ENCODE peak calls at places on chromosomes 3 and 15, in ten cellular contexts. One of them, this sample, is unnamed.

GRCh38 chr3:34449305-34449704 is 650.9 kb downstream of the PDCD6IP start:
- DNase-seq in NCI-H1417 treated with DMSO at 0.1 percent for 48 hours: no peak
- DNase-seq in cardiac fibroblast: no peak
- DNase-seq in body of pancreas: no peak
- DNase-seq in small intestine: no peak
- DNase-seq in prostate gland: no peak
- DNase-seq in AG09309: no peak
- DNase-seq in SK-MEL-5: no peak
- DNase-seq in DMS 273 treated with DMSO at 0.1 percent for 48 hours: no peak
- DNase-seq in stimulated activated CD4-positive, alpha-beta T cell treated with anti-CD3 and anti-CD28 coated beads, Interleukin-2, amount 100 ng/mL, for 4 hours: no peak
- DNase-seq in this sample: no peak

GRCh38 chr3:104673981-104674380 is 692.7 kb upstream of the ALCAM start:
- DNase-seq in SK-MEL-5: peak; percentile 11
- DNase-seq in DMS 273 treated with DMSO at 0.1 percent for 48 hours: no peak
- DNase-seq in prostate gland: no peak
- DNase-seq in stimulated activated CD4-positive, alpha-beta T cell treated with anti-CD3 and anti-CD28 coated beads, Interleukin-2, amount 100 ng/mL, for 4 hours: no peak
- DNase-seq in body of pancreas: no peak
- DNase-seq in cardiac fibroblast: peak; percentile 50
- DNase-seq in NCI-H1417 treated with DMSO at 0.1 percent for 48 hours: no peak
- DNase-seq in AG09309: no peak
- DNase-seq in small intestine: no peak
- DNase-seq in this sample: no peak

GRCh38 chr3:73625124-73625665 is 454 bp upstream of the PDZRN3 start:
- DNase-seq in cardiac fibroblast: peak; percentile 78
- DNase-seq in small intestine: peak; percentile 48
- DNase-seq in AG09309: no peak
- DNase-seq in stimulated activated CD4-positive, alpha-beta T cell treated with anti-CD3 and anti-CD28 coated beads, Interleukin-2, amount 100 ng/mL, for 4 hours: no peak
- DNase-seq in DMS 273 treated with DMSO at 0.1 percent for 48 hours: no peak
- DNase-seq in SK-MEL-5: peak; percentile 46
- DNase-seq in prostate gland: peak; percentile 46
- DNase-seq in body of pancreas: peak; percentile 36
- DNase-seq in NCI-H1417 treated with DMSO at 0.1 percent for 48 hours: no peak
- DNase-seq in this sample: no peak

GRCh38 chr3:45700570-45701073 is 11.4 kb downstream of the SACM1L start:
- DNase-seq in body of pancreas: no peak
- DNase-seq in stimulated activated CD4-positive, alpha-beta T cell treated with anti-CD3 and anti-CD28 coated beads, Interleukin-2, amount 100 ng/mL, for 4 hours: no peak
- DNase-seq in NCI-H1417 treated with DMSO at 0.1 percent for 48 hours: no peak
- DNase-seq in small intestine: no peak
- DNase-seq in SK-MEL-5: no peak
- DNase-seq in DMS 273 treated with DMSO at 0.1 percent for 48 hours: no peak
- DNase-seq in cardiac fibroblast: no peak
- DNase-seq in AG09309: no peak
- DNase-seq in prostate gland: no peak
- DNase-seq in this sample: no peak

GRCh38 chr3:40310690-40311089 is 1.2 kb downstream of the EIF1B start:
- DNase-seq in stimulated activated CD4-positive, alpha-beta T cell treated with anti-CD3 and anti-CD28 coated beads, Interleukin-2, amount 100 ng/mL, for 4 hours: no peak
- DNase-seq in small intestine: no peak
- DNase-seq in AG09309: no peak
- DNase-seq in body of pancreas: no peak
- DNase-seq in SK-MEL-5: peak; percentile 59
- DNase-seq in NCI-H1417 treated with DMSO at 0.1 percent for 48 hours: no peak
- DNase-seq in DMS 273 treated with DMSO at 0.1 percent for 48 hours: no peak
- DNase-seq in prostate gland: no peak
- DNase-seq in cardiac fibroblast: peak; percentile 51
- DNase-seq in this sample: no peak

GRCh38 chr3:160195106-160195505 is 30.1 kb upstream of the C3orf80 start:
- DNase-seq in stimulated activated CD4-positive, alpha-beta T cell treated with anti-CD3 and anti-CD28 coated beads, Interleukin-2, amount 100 ng/mL, for 4 hours: no peak
- DNase-seq in body of pancreas: no peak
- DNase-seq in SK-MEL-5: no peak
- DNase-seq in AG09309: no peak
- DNase-seq in small intestine: no peak
- DNase-seq in DMS 273 treated with DMSO at 0.1 percent for 48 hours: no peak
- DNase-seq in cardiac fibroblast: no peak
- DNase-seq in NCI-H1417 treated with DMSO at 0.1 percent for 48 hours: no peak
- DNase-seq in prostate gland: no peak
- DNase-seq in this sample: no peak

GRCh38 chr15:62494144-62494543 is 329.1 kb upstream of the C2CD4B start:
- DNase-seq in cardiac fibroblast: no peak
- DNase-seq in small intestine: no peak
- DNase-seq in AG09309: no peak
- DNase-seq in DMS 273 treated with DMSO at 0.1 percent for 48 hours: no peak
- DNase-seq in SK-MEL-5: no peak
- DNase-seq in stimulated activated CD4-positive, alpha-beta T cell treated with anti-CD3 and anti-CD28 coated beads, Interleukin-2, amount 100 ng/mL, for 4 hours: no peak
- DNase-seq in prostate gland: no peak
- DNase-seq in NCI-H1417 treated with DMSO at 0.1 percent for 48 hours: no peak
- DNase-seq in body of pancreas: no peak
- DNase-seq in this sample: no peak

GRCh38 chr3:16994842-16995535 is 110.2 kb downstream of the PLCL2 start:
- DNase-seq in stimulated activated CD4-positive, alpha-beta T cell treated with anti-CD3 and anti-CD28 coated beads, Interleukin-2, amount 100 ng/mL, for 4 hours: no peak
- DNase-seq in body of pancreas: peak; percentile 28
- DNase-seq in AG09309: no peak
- DNase-seq in cardiac fibroblast: no peak
- DNase-seq in DMS 273 treated with DMSO at 0.1 percent for 48 hours: no peak
- DNase-seq in small intestine: no peak
- DNase-seq in prostate gland: no peak
- DNase-seq in SK-MEL-5: no peak
- DNase-seq in NCI-H1417 treated with DMSO at 0.1 percent for 48 hours: no peak
- DNase-seq in this sample: no peak

GRCh38 chr3:156509209-156510174 is 45.4 kb downstream of the SSR3 start:
- DNase-seq in NCI-H1417 treated with DMSO at 0.1 percent for 48 hours: peak; percentile 30
- DNase-seq in small intestine: peak; percentile 51
- DNase-seq in stimulated activated CD4-positive, alpha-beta T cell treated with anti-CD3 and anti-CD28 coated beads, Interleukin-2, amount 100 ng/mL, for 4 hours: no peak
- DNase-seq in prostate gland: no peak
- DNase-seq in AG09309: peak; percentile 29
- DNase-seq in cardiac fibroblast: peak; percentile 77
- DNase-seq in body of pancreas: no peak
- DNase-seq in SK-MEL-5: peak; percentile 73
- DNase-seq in DMS 273 treated with DMSO at 0.1 percent for 48 hours: peak; percentile 55
- DNase-seq in this sample: peak; percentile 23

GRCh38 chr15:80999623-81000036 is 1.1 kb upstream of the TLNRD1 start:
- DNase-seq in prostate gland: peak; percentile 22
- DNase-seq in AG09309: no peak
- DNase-seq in stimulated activated CD4-positive, alpha-beta T cell treated with anti-CD3 and anti-CD28 coated beads, Interleukin-2, amount 100 ng/mL, for 4 hours: peak; percentile 40
- DNase-seq in DMS 273 treated with DMSO at 0.1 percent for 48 hours: no peak
- DNase-seq in SK-MEL-5: no peak
- DNase-seq in small intestine: peak; percentile 80
- DNase-seq in body of pancreas: peak; percentile 88
- DNase-seq in cardiac fibroblast: no peak
- DNase-seq in NCI-H1417 treated with DMSO at 0.1 percent for 48 hours: no peak
- DNase-seq in this sample: peak; percentile 26

GRCh38 chr3:62805578-62805977 is 69.6 kb downstream of the CADPS start:
- DNase-seq in small intestine: no peak
- DNase-seq in AG09309: no peak
- DNase-seq in DMS 273 treated with DMSO at 0.1 percent for 48 hours: no peak
- DNase-seq in NCI-H1417 treated with DMSO at 0.1 percent for 48 hours: no peak
- DNase-seq in SK-MEL-5: no peak
- DNase-seq in stimulated activated CD4-positive, alpha-beta T cell treated with anti-CD3 and anti-CD28 coated beads, Interleukin-2, amount 100 ng/mL, for 4 hours: no peak
- DNase-seq in cardiac fibroblast: no peak
- DNase-seq in prostate gland: no peak
- DNase-seq in body of pancreas: no peak
- DNase-seq in this sample: no peak

GRCh38 chr3:142724682-142725351 is 983 bp downstream of the TRPC1 start:
- DNase-seq in stimulated activated CD4-positive, alpha-beta T cell treated with anti-CD3 and anti-CD28 coated beads, Interleukin-2, amount 100 ng/mL, for 4 hours: no peak
- DNase-seq in small intestine: peak; percentile 5
- DNase-seq in cardiac fibroblast: peak; percentile 34
- DNase-seq in SK-MEL-5: peak; percentile 57
- DNase-seq in DMS 273 treated with DMSO at 0.1 percent for 48 hours: no peak
- DNase-seq in body of pancreas: peak; percentile 23
- DNase-seq in NCI-H1417 treated with DMSO at 0.1 percent for 48 hours: no peak
- DNase-seq in prostate gland: peak; percentile 4
- DNase-seq in AG09309: no peak
- DNase-seq in this sample: peak; percentile 1

GRCh38 chr15:68389936-68390790 is 41.8 kb downstream of the ITGA11 start:
- DNase-seq in DMS 273 treated with DMSO at 0.1 percent for 48 hours: no peak
- DNase-seq in stimulated activated CD4-positive, alpha-beta T cell treated with anti-CD3 and anti-CD28 coated beads, Interleukin-2, amount 100 ng/mL, for 4 hours: no peak
- DNase-seq in cardiac fibroblast: peak; percentile 77
- DNase-seq in small intestine: no peak
- DNase-seq in prostate gland: no peak
- DNase-seq in body of pancreas: peak; percentile 3
- DNase-seq in AG09309: no peak
- DNase-seq in NCI-H1417 treated with DMSO at 0.1 percent for 48 hours: no peak
- DNase-seq in SK-MEL-5: no peak
- DNase-seq in this sample: no peak